ENCODE peak calls at places on chromosomes 2 and 18, in four cellular contexts. One of them, this sample, is unnamed. For H3K36me3 and H3K27me3, the result is how much of the 10 kb centered on the place peaks cover.

GRCh38 chr2:32732135-32732534 is 104.3 kb downstream of the TTC27 start:
- DNase-seq in tibial artery: no peak
- DNase-seq in heart right ventricle: no peak
- DNase-seq in mesenchymal stem cell: no peak
- DNase-seq in this sample: no peak

GRCh38 chr2:225041210-225041870 is 928 bp downstream of the DOCK10 start:
- DNase-seq in tibial artery: no peak
- DNase-seq in heart right ventricle: no peak
- DNase-seq in mesenchymal stem cell: peak
- DNase-seq in this sample: peak

GRCh38 chr2:176118606-176119370 is 2.2 kb downstream of the HOXD10 start:
- DNase-seq in tibial artery: no peak
- DNase-seq in heart right ventricle: no peak
- DNase-seq in mesenchymal stem cell: no peak
- DNase-seq in this sample: peak

GRCh38 chr2:230703514-230703913 is 9.1 kb upstream of the CAB39 start:
- DNase-seq in tibial artery: no peak
- DNase-seq in heart right ventricle: no peak
- DNase-seq in mesenchymal stem cell: no peak
- DNase-seq in this sample: no peak

GRCh38 chr2:224359569-224359968 is 42.3 kb downstream of the FAM124B start:
- DNase-seq in tibial artery: no peak
- DNase-seq in heart right ventricle: no peak
- DNase-seq in mesenchymal stem cell: no peak
- DNase-seq in this sample: peak

GRCh38 chr18:8803063-8803795 is 97.9 kb downstream of the MTCL1 start:
- DNase-seq in tibial artery: no peak
- DNase-seq in heart right ventricle: no peak
- DNase-seq in mesenchymal stem cell: no peak
- DNase-seq in this sample: no peak

GRCh38 chr2:2014251-2014761 is 270.0 kb upstream of the PXDN start:
- DNase-seq in tibial artery: peak
- DNase-seq in heart right ventricle: peak
- DNase-seq in mesenchymal stem cell: no peak
- DNase-seq in this sample: no peak

GRCh38 chr2:71332413-71332866 is 858 bp downstream of the ZNF638 start:
- DNase-seq in tibial artery: no peak
- DNase-seq in heart right ventricle: no peak
- DNase-seq in mesenchymal stem cell: no peak
- DNase-seq in this sample: no peak

GRCh38 chr2:19070866-19071265 is 287.6 kb downstream of the OSR1 start:
- DNase-seq in tibial artery: no peak
- DNase-seq in heart right ventricle: no peak
- DNase-seq in mesenchymal stem cell: no peak
- DNase-seq in this sample: no peak

GRCh38 chr2:70936165-70936978 is 672 bp downstream of the ATP6V1B1 start:
- DNase-seq in tibial artery: peak
- DNase-seq in heart right ventricle: no peak
- DNase-seq in mesenchymal stem cell: no peak
- DNase-seq in this sample: no peak

GRCh38 chr18:21361297-21361880 is 119.4 kb downstream of the GREB1L start:
- DNase-seq in tibial artery: no peak
- DNase-seq in heart right ventricle: no peak
- DNase-seq in mesenchymal stem cell: no peak
- DNase-seq in this sample: peak

GRCh38 chr18:21366896-21367295 is 124.9 kb downstream of the GREB1L start:
- DNase-seq in tibial artery: no peak
- DNase-seq in heart right ventricle: no peak
- DNase-seq in mesenchymal stem cell: no peak
- DNase-seq in this sample: peak

GRCh38 chr18:21364471-21364870 is 122.4 kb downstream of the GREB1L start:
- DNase-seq in tibial artery: no peak
- DNase-seq in heart right ventricle: no peak
- DNase-seq in mesenchymal stem cell: no peak
- DNase-seq in this sample: no peak

GRCh38 chr18:21362921-21363320 is 120.9 kb downstream of the GREB1L start:
- DNase-seq in tibial artery: no peak
- DNase-seq in heart right ventricle: no peak
- DNase-seq in mesenchymal stem cell: no peak
- DNase-seq in this sample: no peak

DNA sequence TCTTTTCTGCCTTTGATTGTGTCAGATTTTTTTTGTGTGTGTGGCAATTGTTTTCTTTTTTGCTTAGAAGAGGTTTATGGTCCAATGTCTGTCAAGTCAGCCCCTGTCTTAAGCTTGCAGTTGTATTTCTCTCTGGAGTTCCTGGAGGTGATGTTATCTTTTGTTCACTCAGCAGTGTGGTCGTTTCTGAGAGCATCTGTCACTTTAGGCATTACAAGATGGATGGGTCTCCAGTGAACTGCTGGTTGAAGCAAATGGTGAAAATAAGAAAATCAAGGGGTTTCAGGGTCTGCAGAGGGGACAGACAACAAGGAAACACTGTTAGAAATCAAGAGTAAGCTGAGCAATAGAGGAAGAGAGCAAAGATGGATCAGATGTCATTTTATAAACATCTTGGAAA is 121.4 kb downstream of the GREB1L start:
- DNase-seq in tibial artery: no peak
- DNase-seq in heart right ventricle: no peak
- DNase-seq in mesenchymal stem cell: no peak
- DNase-seq in this sample: no peak
- H3K4me3 ChIP-seq in tibial artery: no peak
- H3K4me3 ChIP-seq in heart right ventricle: no peak
- H3K4me3 ChIP-seq in mesenchymal stem cell: no peak
- H3K4me3 ChIP-seq in this sample: no peak

GRCh38 chr2:108918941-108919341 is 70.1 kb downstream of the EDAR start:
- DNase-seq in tibial artery: peak
- DNase-seq in heart right ventricle: no peak
- DNase-seq in mesenchymal stem cell: no peak
- DNase-seq in this sample: no peak
- H3K36me3 ChIP-seq in tibial artery: under half
- H3K36me3 ChIP-seq in heart right ventricle: under half
- H3K36me3 ChIP-seq in mesenchymal stem cell: under half
- H3K36me3 ChIP-seq in this sample: under half

GRCh38 chr2:30396436-30397232 is 50.4 kb upstream of the LCLAT1 start:
- DNase-seq in tibial artery: no peak
- DNase-seq in heart right ventricle: no peak
- DNase-seq in mesenchymal stem cell: no peak
- DNase-seq in this sample: no peak
- H3K27me3 ChIP-seq in tibial artery: under half
- H3K27me3 ChIP-seq in heart right ventricle: under half
- H3K27me3 ChIP-seq in mesenchymal stem cell: under half
- H3K27me3 ChIP-seq in this sample: under half

GRCh38 chr2:69554981-69555380 is 88.6 kb downstream of the AAK1 start:
- DNase-seq in tibial artery: no peak
- DNase-seq in heart right ventricle: peak
- DNase-seq in mesenchymal stem cell: no peak
- DNase-seq in this sample: no peak
- H3K4me3 ChIP-seq in tibial artery: no peak
- H3K4me3 ChIP-seq in heart right ventricle: no peak
- H3K4me3 ChIP-seq in mesenchymal stem cell: no peak
- H3K4me3 ChIP-seq in this sample: no peak

GRCh38 chr2:150485114-150485870 is 2.2 kb downstream of the RND3 start:
- DNase-seq in tibial artery: peak
- DNase-seq in heart right ventricle: peak
- DNase-seq in mesenchymal stem cell: peak
- DNase-seq in this sample: peak
- H3K36me3 ChIP-seq in tibial artery: under half
- H3K36me3 ChIP-seq in heart right ventricle: under half
- H3K36me3 ChIP-seq in mesenchymal stem cell: under half
- H3K36me3 ChIP-seq in this sample: under half

DNA sequence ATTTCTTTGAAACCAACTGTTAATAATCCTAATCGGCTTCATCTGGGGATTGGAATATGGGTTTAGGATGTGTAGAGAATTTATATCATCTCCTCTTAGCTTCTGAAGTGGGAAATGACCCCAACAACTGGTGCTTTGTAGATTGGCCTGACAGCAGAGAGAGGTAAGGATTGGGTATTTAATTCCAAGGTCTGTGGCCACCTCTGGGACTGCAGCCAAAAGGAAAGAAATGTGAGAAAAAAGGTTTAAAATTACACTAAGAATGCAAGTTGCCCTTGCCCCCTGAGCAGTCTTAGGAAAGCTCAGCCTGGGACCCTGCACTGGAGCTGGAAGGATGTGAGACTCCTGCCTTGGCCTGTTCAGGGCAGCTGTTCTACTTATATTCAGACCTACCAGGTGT is 157.1 kb downstream of the FTCDNL1 start:
- DNase-seq in tibial artery: no peak
- DNase-seq in heart right ventricle: no peak
- DNase-seq in mesenchymal stem cell: no peak
- DNase-seq in this sample: peak
- H3K27me3 ChIP-seq in tibial artery: under half
- H3K27me3 ChIP-seq in heart right ventricle: under half
- H3K27me3 ChIP-seq in mesenchymal stem cell: under half
- H3K27me3 ChIP-seq in this sample: under half

GRCh38 chr18:77676901-77677300 is 427.3 kb downstream of the GALR1 start:
- DNase-seq in tibial artery: no peak
- DNase-seq in heart right ventricle: no peak
- DNase-seq in mesenchymal stem cell: no peak
- DNase-seq in this sample: peak

DNA sequence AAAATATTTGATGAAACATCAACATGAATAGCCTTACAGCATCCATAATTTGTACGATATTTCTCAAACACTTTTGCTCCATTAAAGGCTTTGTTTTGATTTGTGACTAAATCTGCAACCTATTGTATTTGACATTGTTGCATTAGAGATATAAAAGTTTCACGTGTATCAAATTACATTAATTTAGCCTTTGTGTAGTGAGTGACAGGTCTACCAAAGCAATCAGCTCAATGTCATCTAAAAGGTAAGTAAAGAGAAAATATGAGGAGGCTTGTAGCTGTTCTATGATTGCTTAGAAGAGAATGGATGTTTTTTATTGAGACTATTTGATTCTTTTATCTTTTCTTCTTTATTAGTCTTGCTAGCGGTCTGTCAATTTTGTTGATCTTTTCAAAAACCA is 430.2 kb downstream of the GALR1 start:
- DNase-seq in tibial artery: no peak
- DNase-seq in heart right ventricle: no peak
- DNase-seq in mesenchymal stem cell: no peak
- DNase-seq in this sample: no peak
- H3K4me3 ChIP-seq in tibial artery: no peak
- H3K4me3 ChIP-seq in heart right ventricle: no peak
- H3K4me3 ChIP-seq in mesenchymal stem cell: no peak
- H3K4me3 ChIP-seq in this sample: no peak

GRCh38 chr18:80124131-80124530 is 15.1 kb downstream of the ADNP2 start:
- DNase-seq in tibial artery: no peak
- DNase-seq in heart right ventricle: no peak
- DNase-seq in mesenchymal stem cell: no peak
- DNase-seq in this sample: no peak
- H3K36me3 ChIP-seq in tibial artery: under half
- H3K36me3 ChIP-seq in heart right ventricle: under half
- H3K36me3 ChIP-seq in mesenchymal stem cell: under half
- H3K36me3 ChIP-seq in this sample: under half